ENCODE peak calls at places on chromosomes 2 and 18, in four cellular contexts. One of them, this sample, is unnamed.

GRCh38 chr2:167438206-167438605 is 549.9 kb downstream of the XIRP2 start:
- DNase-seq in Peyer's patch: no peak
- DNase-seq in IMR-90: peak
- DNase-seq in brain microvascular endothelial cell: peak
- DNase-seq in this sample: no peak

GRCh38 chr18:48488388-48488850 is 50.4 kb upstream of the CTIF start:
- DNase-seq in Peyer's patch: peak
- DNase-seq in brain microvascular endothelial cell: peak
- DNase-seq in IMR-90: peak
- DNase-seq in this sample: no peak

GRCh38 chr2:175383286-175383685 is 201.8 kb upstream of the ATP5MC3 start:
- DNase-seq in Peyer's patch: no peak
- DNase-seq in IMR-90: no peak
- DNase-seq in brain microvascular endothelial cell: no peak
- DNase-seq in this sample: no peak

GRCh38 chr18:63451774-63452173 is 25.0 kb upstream of the SERPINB5 start:
- DNase-seq in brain microvascular endothelial cell: peak
- DNase-seq in IMR-90: no peak
- DNase-seq in Peyer's patch: no peak
- DNase-seq in this sample: no peak

GRCh38 chr18:79848579-79849327 is 51.0 kb downstream of the KCNG2 start:
- DNase-seq in IMR-90: no peak
- DNase-seq in Peyer's patch: peak
- DNase-seq in brain microvascular endothelial cell: no peak
- DNase-seq in this sample: no peak

GRCh38 chr2:168699834-168700417 is 102.5 kb upstream of the NOSTRIN start:
- DNase-seq in Peyer's patch: peak
- DNase-seq in brain microvascular endothelial cell: peak
- DNase-seq in IMR-90: peak
- DNase-seq in this sample: peak

GRCh38 chr2:201203916-201204654 is 21.1 kb downstream of the CASP10 start:
- DNase-seq in brain microvascular endothelial cell: no peak
- DNase-seq in Peyer's patch: no peak
- DNase-seq in IMR-90: peak
- DNase-seq in this sample: no peak

GRCh38 chr18:63683152-63683551 is 19.6 kb upstream of the SERPINB11 start:
- DNase-seq in brain microvascular endothelial cell: peak
- DNase-seq in IMR-90: peak
- DNase-seq in Peyer's patch: no peak
- DNase-seq in this sample: no peak

GRCh38 chr18:31206787-31207381 is 44.2 kb upstream of the DSC1 start:
- DNase-seq in IMR-90: peak
- DNase-seq in brain microvascular endothelial cell: peak
- DNase-seq in Peyer's patch: no peak
- DNase-seq in this sample: no peak

GRCh38 chr2:231614559-231615057 is 21.9 kb downstream of the TEX44 start:
- DNase-seq in brain microvascular endothelial cell: no peak
- DNase-seq in Peyer's patch: peak
- DNase-seq in IMR-90: no peak
- DNase-seq in this sample: no peak

GRCh38 chr2:177171418-177171865 is 41.2 kb upstream of the HNRNPA3 start:
- DNase-seq in Peyer's patch: no peak
- DNase-seq in IMR-90: no peak
- DNase-seq in brain microvascular endothelial cell: peak
- DNase-seq in this sample: no peak

GRCh38 chr2:174835797-174836255 is 71.6 kb upstream of the CHRNA1 start:
- DNase-seq in brain microvascular endothelial cell: peak
- DNase-seq in IMR-90: peak
- DNase-seq in Peyer's patch: no peak
- DNase-seq in this sample: peak

DNA sequence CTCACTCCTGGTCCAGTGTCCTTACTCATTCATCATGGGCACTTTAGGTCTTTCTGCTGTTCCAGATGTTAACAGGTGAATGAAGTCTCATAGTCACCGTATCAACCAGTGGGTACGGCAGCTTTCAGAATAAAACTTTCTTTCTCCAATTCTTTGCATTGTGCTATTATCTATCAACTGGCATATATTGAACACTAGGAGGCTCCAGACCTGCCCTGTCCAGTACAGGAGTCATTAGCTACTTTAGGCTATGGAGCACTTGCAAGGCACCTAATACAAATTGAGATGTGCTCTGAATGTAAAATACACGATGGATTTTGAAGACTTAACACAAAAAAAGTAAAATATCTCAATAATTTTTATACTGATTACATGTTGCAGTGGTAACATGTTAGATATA is 43.2 kb upstream of the NEB start:
- DNase-seq in IMR-90: no peak
- DNase-seq in Peyer's patch: no peak
- DNase-seq in brain microvascular endothelial cell: no peak
- DNase-seq in this sample: no peak
- TF ChIP-seq CTCF in IMR-90: no peak
- TF ChIP-seq CTCF in Peyer's patch: no peak
- TF ChIP-seq CTCF in brain microvascular endothelial cell: peak
- TF ChIP-seq CTCF in this sample: no peak

GRCh38 chr2:236867441-236868260 is 218.0 kb upstream of the COPS8 start:
- DNase-seq in brain microvascular endothelial cell: no peak
- DNase-seq in IMR-90: no peak
- DNase-seq in Peyer's patch: no peak
- DNase-seq in this sample: no peak
- TF ChIP-seq CTCF in brain microvascular endothelial cell: no peak
- TF ChIP-seq CTCF in IMR-90: no peak
- TF ChIP-seq CTCF in Peyer's patch: no peak
- TF ChIP-seq CTCF in this sample: no peak

GRCh38 chr2:70144443-70145167 is 46.2 kb downstream of the C2orf42 start:
- DNase-seq in brain microvascular endothelial cell: no peak
- DNase-seq in IMR-90: no peak
- DNase-seq in Peyer's patch: no peak
- DNase-seq in this sample: no peak

GRCh38 chr2:70141754-70142589 is 48.8 kb downstream of the C2orf42 start:
- DNase-seq in brain microvascular endothelial cell: peak
- DNase-seq in Peyer's patch: no peak
- DNase-seq in IMR-90: peak
- DNase-seq in this sample: peak

GRCh38 chr2:70142590-70143313 is 48.1 kb downstream of the C2orf42 start:
- DNase-seq in brain microvascular endothelial cell: peak
- DNase-seq in IMR-90: peak
- DNase-seq in Peyer's patch: peak
- DNase-seq in this sample: peak

GRCh38 chr2:70143314-70144150 is 47.3 kb downstream of the C2orf42 start:
- DNase-seq in IMR-90: peak
- DNase-seq in Peyer's patch: peak
- DNase-seq in brain microvascular endothelial cell: peak
- DNase-seq in this sample: no peak

DNA sequence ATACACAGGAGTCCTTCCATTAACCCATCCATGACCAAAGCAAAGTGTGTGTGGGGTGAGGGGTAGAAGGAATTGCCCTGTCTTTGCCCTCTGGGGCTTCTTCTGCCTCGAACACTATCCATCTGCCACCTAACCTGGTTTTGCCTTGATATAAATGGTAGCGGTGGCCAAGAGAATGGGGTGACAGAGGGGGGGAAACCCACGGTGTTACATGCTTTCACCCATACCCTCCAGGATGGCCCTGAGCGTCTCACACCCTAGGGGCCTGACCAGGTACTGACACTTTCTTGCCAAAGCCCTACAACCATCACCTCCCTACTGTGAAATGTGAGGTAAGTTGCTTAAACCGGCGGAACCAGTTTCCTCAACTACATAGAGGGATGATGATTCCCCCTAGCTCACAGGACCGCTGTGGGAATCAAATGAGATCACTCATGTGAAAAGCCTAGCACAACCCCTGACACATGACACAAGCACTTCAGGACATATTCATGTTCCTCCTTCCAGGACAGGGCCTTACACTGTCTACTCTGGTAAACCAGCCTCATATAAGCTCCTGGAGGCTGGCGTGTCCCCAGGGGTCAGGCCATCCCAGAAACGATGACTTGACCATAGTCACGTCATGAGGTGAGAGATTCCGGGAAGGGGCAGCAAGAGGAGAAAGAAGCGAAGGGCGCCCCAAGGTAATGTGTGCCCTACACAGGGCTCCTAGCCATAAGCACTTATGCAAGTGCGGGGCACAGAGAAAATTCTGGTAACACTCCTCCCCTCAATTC is 49.7 kb downstream of the C2orf42 start:
- DNase-seq in IMR-90: peak
- DNase-seq in brain microvascular endothelial cell: peak
- DNase-seq in Peyer's patch: peak
- DNase-seq in this sample: peak
- TF ChIP-seq CTCF in IMR-90: no peak
- TF ChIP-seq CTCF in brain microvascular endothelial cell: peak
- TF ChIP-seq CTCF in Peyer's patch: peak
- TF ChIP-seq CTCF in this sample: peak

GRCh38 chr2:84078466-84078865 is 380.6 kb downstream of the SUCLG1 start:
- DNase-seq in brain microvascular endothelial cell: no peak
- DNase-seq in Peyer's patch: no peak
- DNase-seq in IMR-90: no peak
- DNase-seq in this sample: no peak

DNA sequence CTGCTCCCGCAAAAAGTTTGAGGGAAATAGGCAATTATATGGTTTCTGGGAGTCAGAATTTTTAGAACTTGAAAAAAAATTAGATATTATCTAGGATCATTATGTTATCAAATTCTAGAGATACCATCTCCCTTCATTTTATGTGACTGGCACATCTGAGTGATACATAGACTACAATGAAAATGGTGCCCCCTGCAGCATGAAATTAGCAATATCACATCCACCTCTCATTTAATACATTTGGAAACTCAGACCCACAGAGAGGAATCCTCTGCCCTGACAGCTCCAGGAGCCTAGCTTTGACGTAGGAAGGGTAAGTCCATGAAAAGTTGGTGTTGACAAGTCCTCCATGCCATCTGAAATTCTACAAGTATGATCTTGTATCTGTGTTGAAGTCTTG is 381.6 kb downstream of the SUCLG1 start:
- DNase-seq in Peyer's patch: no peak
- DNase-seq in IMR-90: no peak
- DNase-seq in brain microvascular endothelial cell: no peak
- DNase-seq in this sample: peak
- TF ChIP-seq CTCF in Peyer's patch: peak
- TF ChIP-seq CTCF in IMR-90: peak
- TF ChIP-seq CTCF in brain microvascular endothelial cell: no peak
- TF ChIP-seq CTCF in this sample: peak

GRCh38 chr2:55311444-55311870 is 42.4 kb upstream of the MTIF2 start:
- DNase-seq in Peyer's patch: no peak
- DNase-seq in IMR-90: peak
- DNase-seq in brain microvascular endothelial cell: peak
- DNase-seq in this sample: no peak
- TF ChIP-seq CTCF in Peyer's patch: no peak
- TF ChIP-seq CTCF in IMR-90: peak
- TF ChIP-seq CTCF in brain microvascular endothelial cell: peak
- TF ChIP-seq CTCF in this sample: peak

GRCh38 chr2:238513346-238513745 is 86.6 kb downstream of the ASB1 start:
- DNase-seq in Peyer's patch: no peak
- DNase-seq in brain microvascular endothelial cell: peak
- DNase-seq in IMR-90: peak
- DNase-seq in this sample: peak
- TF ChIP-seq CTCF in Peyer's patch: peak
- TF ChIP-seq CTCF in brain microvascular endothelial cell: peak
- TF ChIP-seq CTCF in IMR-90: peak
- TF ChIP-seq CTCF in this sample: peak

DNA sequence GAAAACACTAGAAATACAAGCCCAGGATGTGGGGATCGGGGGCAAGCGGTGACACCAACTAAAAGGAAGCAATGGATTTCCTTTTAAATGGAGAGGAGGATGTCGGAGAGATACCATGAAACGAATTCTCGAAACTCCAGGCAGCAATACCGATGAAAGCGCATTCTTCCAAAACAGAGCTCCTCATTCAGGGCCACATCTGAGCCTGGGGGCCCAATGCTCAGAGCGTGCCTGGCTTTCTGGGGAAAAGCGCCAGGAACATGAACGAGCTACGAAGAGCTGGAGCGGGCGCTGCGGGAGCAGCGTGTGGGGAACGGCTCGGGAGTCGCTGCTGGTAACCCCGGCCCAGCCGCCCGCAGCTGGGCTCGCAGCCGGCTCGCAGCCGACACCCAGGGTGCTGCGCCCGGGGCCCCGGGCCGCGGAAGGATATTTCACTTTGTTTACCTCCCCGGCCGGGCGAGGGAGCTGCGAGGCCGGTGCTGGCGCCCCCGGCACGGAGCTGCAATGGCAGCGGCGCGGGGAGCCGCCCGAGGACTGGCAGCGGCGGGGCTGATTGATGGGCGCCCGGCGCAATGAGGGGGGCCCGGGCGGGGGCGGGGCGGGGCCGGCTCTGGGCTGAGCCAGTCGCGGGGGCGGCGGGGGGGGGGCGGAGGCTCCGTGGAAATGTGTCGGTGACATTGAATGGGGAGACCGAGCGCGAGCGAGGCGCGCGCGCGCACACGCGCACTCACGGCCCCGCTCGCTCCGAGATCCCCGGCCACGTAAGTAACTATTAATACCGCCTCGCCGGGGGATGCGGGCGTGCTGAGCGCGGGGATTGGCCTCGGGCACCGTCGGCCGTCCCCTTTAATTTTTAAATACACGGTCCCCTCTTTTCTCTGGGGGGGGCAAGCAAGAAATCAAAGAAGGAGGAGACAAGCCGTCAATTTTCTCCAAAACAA is at the start of gene TRIB2:
- DNase-seq in brain microvascular endothelial cell: peak
- DNase-seq in Peyer's patch: peak
- DNase-seq in IMR-90: peak
- DNase-seq in this sample: peak
- TF ChIP-seq CTCF in brain microvascular endothelial cell: no peak
- TF ChIP-seq CTCF in Peyer's patch: no peak
- TF ChIP-seq CTCF in IMR-90: peak
- TF ChIP-seq CTCF in this sample: peak

DNA sequence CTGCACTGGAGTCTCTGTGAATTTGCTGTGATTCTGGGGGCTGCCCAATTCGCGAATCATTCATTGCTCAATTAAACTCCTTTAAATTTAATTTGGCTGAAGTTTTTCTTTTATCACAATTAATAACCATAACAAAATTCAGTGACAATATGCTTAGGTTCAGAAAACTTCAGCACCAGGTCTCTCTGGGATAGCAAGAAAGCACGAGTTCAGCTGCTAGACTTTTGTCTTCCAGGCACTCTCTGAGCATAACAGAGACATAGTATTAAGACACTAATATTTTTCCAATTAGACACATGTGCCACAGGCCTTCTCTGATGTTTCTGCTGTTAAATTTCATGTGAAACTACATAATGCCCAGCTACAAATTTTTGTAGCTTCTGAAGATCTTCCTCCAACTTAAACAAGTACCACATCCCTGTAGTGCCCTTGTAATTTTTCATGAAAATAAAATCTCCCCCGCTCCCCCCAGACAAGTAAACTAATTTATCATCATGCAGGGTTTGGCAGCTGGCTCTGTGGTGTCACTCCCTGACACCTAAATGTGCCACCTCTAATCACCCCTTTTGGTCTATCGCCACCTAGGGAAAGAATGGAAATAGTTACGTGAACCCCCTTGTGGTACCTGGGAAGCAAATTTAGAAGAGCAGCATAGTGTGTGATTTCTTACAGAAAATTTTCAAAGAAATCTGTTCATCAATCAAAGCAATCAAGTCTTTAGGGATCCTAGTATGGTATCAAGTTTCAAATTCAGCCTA is 94.1 kb downstream of the CSRNP3 start:
- DNase-seq in Peyer's patch: no peak
- DNase-seq in IMR-90: no peak
- DNase-seq in brain microvascular endothelial cell: no peak
- DNase-seq in this sample: no peak
- TF ChIP-seq CTCF in Peyer's patch: no peak
- TF ChIP-seq CTCF in IMR-90: no peak
- TF ChIP-seq CTCF in brain microvascular endothelial cell: peak
- TF ChIP-seq CTCF in this sample: no peak

GRCh38 chr18:28637897-28638296 is 461.0 kb upstream of the CDH2 start:
- DNase-seq in brain microvascular endothelial cell: no peak
- DNase-seq in Peyer's patch: no peak
- DNase-seq in IMR-90: no peak
- DNase-seq in this sample: no peak
- TF ChIP-seq CTCF in brain microvascular endothelial cell: peak
- TF ChIP-seq CTCF in Peyer's patch: peak
- TF ChIP-seq CTCF in IMR-90: no peak
- TF ChIP-seq CTCF in this sample: peak